ENCODE peak calls at places on chromosomes 13 and 19, in six cellular contexts. R is fibroblast of pulmonary artery; A is psoas muscle; W is tibial artery; F is cardiac fibroblast; S is CD8-positive, alpha-beta T cell. J is an unnamed sample.

GRCh38 chr13:30877335-30877734 is 28.7 kb upstream of the MEDAG start:
- DNase-seq in A (no peak), W (no peak), S (no peak), R (peak; percentile 77), F (peak; percentile 70), J (no peak)

GRCh38 chr19:17555929-17556813 is 722 bp downstream of the COLGALT1 start:
- DNase-seq in F (peak; percentile 81), A (peak; percentile 77), R (peak; percentile 70), S (no peak), W (peak; percentile 80), J (peak; percentile 22)

GRCh38 chr19:1265611-1266115 is 3.5 kb upstream of the CIRBP start:
- DNase-seq in F (peak; percentile 68), S (no peak), A (peak; percentile 89), R (peak; percentile 66), W (peak; percentile 95), J (peak; percentile 57)

GRCh38 chr13:114140909-114141255 is 8.5 kb upstream of the RASA3 start:
- DNase-seq in S (peak; percentile 44), R (no peak), W (peak; percentile 44), F (no peak), A (no peak), J (no peak)

GRCh38 chr13:82963466-82963865 is 918.8 kb downstream of the SLITRK1 start:
- DNase-seq in R (peak; percentile 63), W (no peak), A (no peak), F (peak; percentile 35), S (no peak), J (peak; percentile 19)

GRCh38 chr19:850979-851335 is 1.1 kb upstream of the ELANE start:
- DNase-seq in W (no peak), A (no peak), R (no peak), F (no peak), S (no peak), J (no peak)

GRCh38 chr19:50537769-50538230 is 24.1 kb upstream of the ASPDH start:
- DNase-seq in R (peak; percentile 86), W (peak; percentile 83), S (peak; percentile 35), F (peak; percentile 85), A (peak; percentile 74), J (peak; percentile 22)

GRCh38 chr13:50401721-50402510 is 386.7 kb downstream of the KCNRG start:
- DNase-seq in W (no peak), S (no peak), A (no peak), F (peak; percentile 72), R (peak; percentile 75), J (peak; percentile 63)

GRCh38 chr19:489418-490196 is 6.7 kb upstream of the MADCAM1 start:
- DNase-seq in A (peak; percentile 58), S (no peak), R (peak; percentile 31), F (peak; percentile 42), W (no peak), J (no peak)

GRCh38 chr19:46976845-46977320 is 42.8 kb upstream of the NPAS1 start:
- DNase-seq in S (no peak), F (peak; percentile 79), A (peak; percentile 64), R (peak; percentile 76), W (peak; percentile 89), J (no peak)

GRCh38 chr13:107035778-107036177 is 467.8 kb upstream of the ARGLU1 start:
- DNase-seq in W (no peak), F (no peak), R (peak; percentile 21), A (no peak), S (no peak), J (no peak)

GRCh38 chr19:2982983-2983350 is 5.6 kb downstream of the TLE6 start:
- DNase-seq in A (peak; percentile 86), W (peak; percentile 99), S (no peak), F (peak; percentile 99), R (peak; percentile 91), J (peak; percentile 79)

GRCh38 chr13:39038569-39038898 is 278 bp downstream of the NHLRC3 start:
- DNase-seq in A (no peak), R (no peak), S (no peak), W (no peak), F (no peak), J (peak; percentile 35)

GRCh38 chr13:26132756-26133155 is 80.9 kb upstream of the SHISA2 start:
- DNase-seq in W (no peak), S (no peak), A (no peak), R (peak; percentile 46), F (peak; percentile 30), J (no peak)

GRCh38 chr13:33640832-33641231 is 177.1 kb upstream of the RFC3 start:
- DNase-seq in S (no peak), W (no peak), R (peak; percentile 31), A (no peak), F (no peak), J (peak; percentile 87)

GRCh38 chr19:49801401-49801888 is 11.6 kb downstream of the FUZ start:
- DNase-seq in F (no peak), R (no peak), S (no peak), A (no peak), W (no peak), J (no peak)

GRCh38 chr13:90238433-90238832 is 1109.1 kb upstream of the MIR17HG start:
- DNase-seq in S (no peak), F (peak; percentile 69), A (no peak), R (peak; percentile 52), W (no peak), J (peak; percentile 58)

GRCh38 chr19:19267305-19267704 is 5.8 kb downstream of the TM6SF2 start:
- DNase-seq in A (no peak), S (no peak), F (no peak), R (no peak), W (no peak), J (no peak)
- H3K4me3 ChIP-seq in A (no peak overlapping the region), S (no peak overlapping the region), F (no peak overlapping the region), R (no peak overlapping the region), W (no peak overlapping the region), J (no peak overlapping the region)

DNA sequence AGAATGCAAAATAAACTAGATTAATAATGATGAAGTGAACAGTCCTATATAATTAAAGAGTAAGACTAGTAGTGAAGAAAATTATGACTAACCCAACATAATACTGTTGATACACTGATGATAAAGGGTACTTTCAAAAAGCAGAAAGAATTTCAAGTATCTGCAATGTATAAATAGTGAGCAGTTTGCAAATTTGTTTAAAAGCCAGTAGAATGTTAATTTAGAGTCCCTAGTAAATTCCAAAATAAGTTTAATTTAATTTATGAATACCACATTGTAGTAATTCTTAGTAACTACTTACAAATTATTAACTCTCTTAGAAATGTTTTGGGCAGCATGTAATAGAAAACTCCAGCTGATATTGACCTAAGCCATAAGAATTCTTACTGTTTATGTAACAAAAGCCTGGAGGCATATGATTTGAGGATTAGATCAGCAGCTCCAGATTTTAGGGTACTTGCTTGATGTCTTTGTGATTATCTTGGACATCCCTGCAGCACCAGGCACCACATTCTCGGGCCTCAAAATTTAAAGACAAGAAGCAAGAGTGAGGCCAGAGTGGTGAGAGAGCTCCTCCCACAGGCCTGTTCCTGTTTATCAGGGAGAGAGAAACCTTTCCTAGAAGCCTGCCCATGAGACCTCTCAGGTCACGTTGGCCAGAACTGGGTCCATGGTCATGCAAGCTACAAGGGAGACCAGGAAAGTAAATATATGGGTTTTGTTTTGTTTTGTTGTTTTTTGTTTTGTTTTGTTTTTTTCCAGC is 67.6 kb upstream of the TDRD3 start:
- DNase-seq in A (no peak), S (no peak), W (no peak), R (peak; percentile 45), F (peak; percentile 48), J (peak; percentile 42)
- TF ChIP-seq CTCF in A (no peak), S (no peak), W (peak; percentile 8), R (peak; percentile 46), F (peak; percentile 47), J (peak; percentile 67)

DNA sequence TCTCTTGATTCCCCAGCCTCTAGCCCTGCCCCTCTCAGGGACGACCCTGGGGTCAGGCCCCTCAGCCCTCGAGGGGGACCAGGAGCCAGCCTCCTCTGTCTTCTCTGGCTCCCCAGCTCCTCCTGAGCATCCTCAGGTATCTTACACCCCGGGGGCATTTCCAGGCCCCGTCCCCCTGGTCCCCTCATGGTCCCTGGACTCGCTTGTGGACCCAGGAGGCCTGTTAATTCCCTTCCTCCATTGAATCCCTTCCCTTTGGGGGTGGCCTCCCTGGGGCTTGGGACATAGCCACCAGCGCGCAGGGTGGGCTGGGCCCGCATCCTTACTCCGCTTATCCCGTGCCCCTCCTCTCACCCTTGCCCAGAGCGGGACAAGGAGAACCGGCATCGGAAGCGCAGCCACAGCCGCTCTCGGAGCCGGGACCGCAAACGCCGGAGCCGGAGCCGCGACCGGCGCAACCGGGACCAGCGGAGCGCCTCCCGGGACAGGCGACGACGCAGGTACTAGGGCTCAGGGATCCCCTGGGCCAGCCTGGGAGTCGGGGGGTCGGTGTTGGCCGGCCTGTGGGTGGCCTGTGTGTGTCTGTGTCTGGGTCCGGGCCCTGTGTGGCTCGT is 4.1 kb downstream of the U2AF2 start:
- DNase-seq in A (no peak), R (no peak), F (no peak), W (no peak), S (no peak), J (no peak)
- H3K4me3 ChIP-seq in A (no peak overlapping the region), R (no peak overlapping the region), F (no peak overlapping the region), W (no peak overlapping the region), S (no peak overlapping the region), J (no peak overlapping the region)

DNA sequence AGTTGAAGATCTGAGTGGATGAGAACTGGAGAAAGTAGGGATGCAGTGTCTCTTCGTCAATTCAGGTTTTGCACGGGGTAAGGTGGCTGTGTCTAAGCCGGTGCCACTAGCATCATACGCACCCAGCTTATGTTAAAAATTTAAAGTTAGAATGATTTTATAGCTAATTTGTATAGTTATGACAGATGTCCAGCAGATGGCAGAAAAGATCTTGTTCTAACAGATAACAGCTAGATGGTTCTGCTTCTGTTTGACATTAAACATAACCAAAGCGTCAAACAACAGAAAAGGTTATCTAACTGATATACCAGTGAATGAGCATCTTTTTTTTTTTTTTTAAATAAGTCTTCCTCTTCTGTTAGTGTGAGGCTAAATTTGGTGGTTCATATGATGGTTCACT is 18.8 kb upstream of the EDDM13 start:
- DNase-seq in W (no peak), S (no peak), F (peak; percentile 76), A (no peak), R (peak; percentile 82), J (peak; percentile 76)
- TF ChIP-seq CTCF in W (peak; percentile 23), S (peak; percentile 28), F (peak; percentile 27), A (peak; percentile 32), R (peak; percentile 49), J (peak; percentile 48)

DNA sequence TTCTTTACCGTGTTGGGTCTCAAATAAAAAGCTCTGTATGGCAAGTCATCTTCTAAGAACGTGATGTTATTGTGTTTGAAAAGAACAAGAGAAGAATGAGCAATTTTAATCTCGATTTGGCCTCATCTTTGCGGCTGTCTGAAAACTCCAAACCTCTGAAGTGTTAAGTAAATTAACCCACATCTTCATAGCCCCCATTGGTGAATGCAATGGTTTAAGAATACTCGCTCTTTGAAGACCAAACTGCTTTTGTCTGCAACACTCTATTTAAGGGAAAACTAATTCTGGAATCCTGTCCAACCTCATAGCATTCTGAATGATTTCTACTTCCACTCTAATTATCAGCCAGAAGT is 56.9 kb upstream of the SCEL start:
- DNase-seq in R (no peak), A (no peak), W (no peak), S (no peak), F (no peak), J (no peak)
- H3K4me3 ChIP-seq in R (peak overlapping the region; percentile 61), A (peak overlapping the region; percentile 63), W (peak overlapping the region; percentile 47), S (no peak overlapping the region), F (no peak overlapping the region), J (peak overlapping the region; percentile 51)

GRCh38 chr13:27406178-27406939 is 18.1 kb upstream of the GTF3A start:
- DNase-seq in S (peak; percentile 21), A (no peak), R (peak; percentile 61), F (peak; percentile 61), W (no peak), J (peak; percentile 53)
- TF ChIP-seq CTCF in S (peak; percentile 54), A (peak; percentile 63), R (peak; percentile 69), F (peak; percentile 54), W (peak; percentile 18), J (peak; percentile 64)